ENCODE peak calls at places on chromosome 1, in six cellular contexts. M, U, V, Q, W and Z are unnamed samples.

GRCh38 chr1:36883315-36883949 is 150.9 kb downstream of the GRIK3 start:
- DNase-seq in M (no peak), U (no peak), V (peak; percentile 3), Q (no peak), W (no peak), Z (no peak)

GRCh38 chr1:55375617-55376258 is 160.6 kb upstream of the USP24 start:
- DNase-seq in M (peak; percentile 25), U (peak; percentile 52), V (peak; percentile 41), Q (peak; percentile 22), W (no peak), Z (no peak)

GRCh38 chr1:7198664-7199063 is 413.4 kb downstream of the CAMTA1 start:
- DNase-seq in M (no peak), U (no peak), V (no peak), Q (no peak), W (no peak), Z (no peak)

GRCh38 chr1:228087771-228088251 is 5.3 kb downstream of the ARF1 start:
- DNase-seq in M (peak; percentile 72), U (peak; percentile 91), V (no peak), Q (no peak), W (peak; percentile 33), Z (no peak)

GRCh38 chr1:25985171-25985570 is 12.7 kb downstream of the PAFAH2 start:
- DNase-seq in M (no peak), U (no peak), V (no peak), Q (no peak), W (no peak), Z (no peak)

GRCh38 chr1:117656202-117656641 is 50.4 kb downstream of the TENT5C start:
- DNase-seq in M (no peak), U (no peak), V (no peak), Q (no peak), W (no peak), Z (no peak)

GRCh38 chr1:214386747-214387146 is 105.8 kb downstream of the SMYD2 start:
- DNase-seq in M (no peak), U (no peak), V (no peak), Q (no peak), W (peak; percentile 50), Z (no peak)

GRCh38 chr1:84939151-84939550 is 46.1 kb upstream of the LPAR3 start:
- DNase-seq in M (no peak), U (peak; percentile 48), V (no peak), Q (no peak), W (no peak), Z (no peak)

GRCh38 chr1:9289090-9289534 is 3.6 kb upstream of the SPSB1 start:
- DNase-seq in M (peak; percentile 57), U (peak; percentile 62), V (peak; percentile 85), Q (peak; percentile 77), W (peak; percentile 62), Z (no peak)

GRCh38 chr1:116748272-116748671 is 6.0 kb upstream of the CD2 start:
- DNase-seq in M (no peak), U (no peak), V (no peak), Q (no peak), W (no peak), Z (no peak)

GRCh38 chr1:35894183-35894582 is 11.2 kb downstream of the AGO1 start:
- DNase-seq in M (no peak), U (no peak), V (peak; percentile 23), Q (no peak), W (peak; percentile 28), Z (no peak)

GRCh38 chr1:236016782-236017400 is 48.0 kb downstream of the NID1 start:
- DNase-seq in M (no peak), U (peak; percentile 32), V (no peak), Q (no peak), W (no peak), Z (no peak)

DNA sequence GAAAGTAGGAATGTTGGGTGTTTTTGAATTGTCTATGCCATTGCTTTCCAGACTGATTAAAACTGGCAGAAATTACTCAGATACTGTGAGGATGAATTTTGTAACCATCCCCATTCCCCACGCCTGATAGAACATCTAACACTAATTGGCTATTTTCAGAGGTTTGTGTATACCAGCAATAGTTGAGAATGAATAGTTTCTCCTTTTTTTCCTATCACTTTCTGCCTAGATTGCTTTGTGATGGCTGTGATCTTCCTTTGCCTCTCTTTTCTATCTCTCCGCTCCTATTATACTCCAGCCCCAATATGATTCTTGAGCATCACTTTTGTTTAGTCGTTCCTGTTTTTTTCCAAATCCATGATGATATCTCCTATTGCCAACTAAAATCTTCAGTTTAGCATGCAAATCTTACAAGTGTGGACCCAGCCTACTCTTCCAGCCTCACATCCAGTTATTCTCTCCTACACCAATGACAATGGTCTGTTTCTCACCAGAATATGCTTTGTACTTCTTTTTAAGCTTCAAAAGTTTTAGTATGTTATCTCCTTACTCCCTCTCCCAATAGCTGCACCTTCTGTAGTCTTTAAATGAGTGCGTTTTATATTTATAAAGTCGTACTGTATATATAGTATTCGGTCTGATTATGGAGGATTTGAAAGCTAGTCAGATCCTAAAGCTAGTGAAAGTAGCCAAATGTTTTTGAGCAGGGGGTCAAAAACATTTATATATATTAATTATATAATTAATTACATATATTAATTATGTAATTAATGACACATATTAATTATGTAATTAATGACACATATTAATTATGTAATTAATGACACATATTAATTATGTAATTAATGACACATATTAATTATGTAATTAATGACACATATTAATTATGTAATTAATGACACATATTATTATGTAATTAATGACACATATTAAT is 25.2 kb downstream of the MAGI3 start:
- DNase-seq in M (no peak), U (no peak), V (no peak), Q (no peak), W (no peak), Z (no peak)
- TF ChIP-seq CTCF in M (no peak), U (no peak), V (no peak), Q (no peak), W (no peak), Z (no peak)

GRCh38 chr1:34755961-34756360 is 1.1 kb downstream of the GJB5 start:
- DNase-seq in M (no peak), U (no peak), V (no peak), Q (no peak), W (no peak), Z (no peak)

GRCh38 chr1:34758751-34759150 is 789 bp upstream of the GJB4 start:
- DNase-seq in M (no peak), U (no peak), V (no peak), Q (no peak), W (no peak), Z (no peak)

GRCh38 chr1:34753163-34753562 is 1.7 kb upstream of the GJB5 start:
- DNase-seq in M (no peak), U (no peak), V (no peak), Q (peak; percentile 8), W (no peak), Z (no peak)

GRCh38 chr1:34757386-34757785 is 2.2 kb upstream of the GJB4 start:
- DNase-seq in M (no peak), U (no peak), V (no peak), Q (no peak), W (no peak), Z (no peak)

DNA sequence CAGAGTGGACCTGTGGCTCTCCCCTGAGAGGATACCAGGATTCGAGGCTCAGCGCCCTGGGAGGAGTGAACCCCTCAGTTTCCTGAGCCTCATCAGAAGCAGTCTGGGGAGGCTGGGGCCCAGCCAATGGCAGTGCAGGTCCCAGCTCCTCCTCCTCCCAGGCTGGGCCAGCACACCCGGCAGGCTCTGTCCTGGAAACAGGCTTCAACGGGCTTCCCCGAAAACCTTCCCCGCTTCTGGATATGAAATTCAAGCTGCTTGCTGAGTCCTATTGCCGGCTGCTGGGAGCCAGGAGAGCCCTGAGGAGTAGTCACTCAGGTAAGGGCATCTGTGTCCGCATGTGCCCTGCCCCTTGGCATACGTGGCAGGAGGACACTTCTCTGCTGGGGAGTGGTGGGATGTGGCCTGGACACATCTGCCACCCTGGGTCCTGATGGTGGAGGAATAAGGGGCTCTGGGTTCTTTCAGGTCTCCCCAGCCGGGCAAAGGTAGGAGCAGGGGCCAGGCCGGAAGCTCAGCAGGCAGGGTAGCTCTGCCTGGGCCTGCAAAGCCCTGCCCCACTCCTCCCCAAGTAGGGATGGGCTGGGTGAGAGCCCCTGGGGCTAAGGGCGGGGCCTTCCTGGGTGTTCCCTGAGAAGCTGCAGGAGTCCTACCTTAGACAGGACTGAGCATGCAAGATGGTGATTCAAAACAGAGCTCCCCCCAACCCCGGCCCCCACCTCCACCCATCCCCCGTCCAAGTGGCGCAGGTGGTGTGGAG is at the start of gene GJB5:
- DNase-seq in M (peak; percentile 87), U (no peak), V (no peak), Q (peak; percentile 31), W (no peak), Z (peak; percentile 96)
- TF ChIP-seq CTCF in M (no peak), U (no peak), V (no peak), Q (no peak), W (no peak), Z (no peak)

GRCh38 chr1:65065535-65066378 is 82.2 kb upstream of the AK4 start:
- DNase-seq in M (peak; percentile 23), U (no peak), V (peak; percentile 34), Q (no peak), W (peak; percentile 39), Z (no peak)

GRCh38 chr1:65059930-65060538 is 88.0 kb upstream of the AK4 start:
- DNase-seq in M (no peak), U (peak; percentile 59), V (no peak), Q (peak; percentile 31), W (no peak), Z (no peak)

GRCh38 chr1:65062339-65062738 is 85.7 kb upstream of the AK4 start:
- DNase-seq in M (no peak), U (no peak), V (no peak), Q (no peak), W (no peak), Z (no peak)

GRCh38 chr1:65066379-65066765 is 81.6 kb upstream of the AK4 start:
- DNase-seq in M (no peak), U (no peak), V (peak; percentile 20), Q (no peak), W (no peak), Z (peak; percentile 61)

DNA sequence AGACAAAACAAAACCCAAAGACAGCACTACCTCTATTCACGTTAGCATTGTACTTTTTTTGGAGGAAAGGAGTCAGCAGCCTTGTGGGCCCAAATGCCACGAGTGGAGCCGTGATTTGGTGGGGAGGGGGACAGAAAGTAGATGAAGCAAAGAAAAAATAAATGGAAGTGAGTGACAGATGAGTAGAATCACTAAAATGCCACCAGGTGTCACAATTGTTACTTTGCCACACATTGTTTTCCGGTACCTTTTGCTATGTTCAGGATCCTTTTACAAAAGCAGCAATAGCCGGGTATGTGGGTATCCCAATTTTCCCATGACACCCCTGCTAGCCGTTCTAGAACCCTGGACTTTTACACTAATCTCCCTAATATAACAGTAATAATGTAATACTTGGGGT is 85.0 kb upstream of the AK4 start:
- DNase-seq in M (no peak), U (no peak), V (no peak), Q (no peak), W (no peak), Z (no peak)
- TF ChIP-seq CTCF in M (peak; percentile 47), U (no peak), V (no peak), Q (peak; percentile 51), W (peak; percentile 12), Z (peak; percentile 60)

GRCh38 chr1:161098161-161099068 is at the start of gene KLHDC9:
- DNase-seq in M (peak; percentile 84), U (peak; percentile 71), V (peak; percentile 51), Q (peak; percentile 69), W (peak; percentile 66), Z (peak; percentile 87)
- TF ChIP-seq CTCF in M (no peak), U (no peak), V (no peak), Q (no peak), W (no peak), Z (peak; percentile 8)

GRCh38 chr1:203663294-203663693 is 36.7 kb downstream of the ATP2B4 start:
- DNase-seq in M (peak; percentile 40), U (peak; percentile 89), V (no peak), Q (peak; percentile 70), W (no peak), Z (peak; percentile 73)
- TF ChIP-seq CTCF in M (no peak), U (peak; percentile 12), V (no peak), Q (no peak), W (no peak), Z (peak; percentile 20)